ENCODE peak calls at places on chromosomes 1 and 21, in five cellular contexts. H is activated gamma-delta T cell treated with anti-CD3 and anti-CD28 coated beads, Interleukin-2, amount 50 U/mL, for 16 hours; I is Calu3; U is NCI-H2171; Y is Kasumi-1. S is an unnamed sample.

GRCh38 chr1:35637401-35637809 is 3.9 kb downstream of the PSMB2 start:
- DNase-seq in H (no peak), I (no peak), Y (peak; percentile 57), U (no peak), S (peak; percentile 54)

GRCh38 chr1:44786138-44786840 is 1.7 kb downstream of the BEST4 start:
- DNase-seq in I (peak; percentile 76), H (peak; percentile 62), U (no peak), Y (peak; percentile 77), S (no peak)

GRCh38 chr1:215004121-215004837 is 78.3 kb upstream of the KCNK2 start:
- DNase-seq in Y (no peak), U (no peak), H (no peak), I (no peak), S (no peak)

GRCh38 chr21:31335957-31336738 is 7.9 kb downstream of the TIAM1 start:
- DNase-seq in I (no peak), Y (no peak), U (no peak), H (peak; percentile 33), S (peak; percentile 72)

GRCh38 chr1:22259581-22260282 is 116.8 kb upstream of the WNT4 start:
- DNase-seq in H (no peak), Y (no peak), I (no peak), U (no peak), S (no peak)

GRCh38 chr1:16215882-16216753 is 3.7 kb upstream of the ARHGEF19 start:
- DNase-seq in U (no peak), Y (no peak), H (peak; percentile 37), I (peak; percentile 55), S (peak; percentile 27)

GRCh38 chr1:117114816-117115215 is 6.7 kb downstream of the TRIM45 start:
- DNase-seq in H (no peak), I (no peak), Y (no peak), U (no peak), S (no peak)

GRCh38 chr21:18170829-18171228 is 73.8 kb upstream of the CHODL start:
- DNase-seq in H (no peak), I (no peak), U (no peak), Y (no peak), S (no peak)

GRCh38 chr1:178686407-178686806 is 38.6 kb upstream of the RALGPS2 start:
- DNase-seq in H (no peak), I (no peak), U (peak; percentile 59), Y (no peak), S (no peak)

GRCh38 chr1:17913326-17914115 is 158.4 kb downstream of the ACTL8 start:
- DNase-seq in I (no peak), U (no peak), H (no peak), Y (no peak), S (no peak)

GRCh38 chr1:168469690-168470089 is 74.1 kb downstream of the XCL2 start:
- DNase-seq in I (peak; percentile 62), U (no peak), H (peak; percentile 14), Y (peak; percentile 96), S (no peak)

GRCh38 chr21:16742116-16742515 is 770.7 kb upstream of the CXADR start:
- DNase-seq in Y (no peak), U (no peak), I (no peak), H (no peak), S (no peak)

GRCh38 chr1:81967957-81968356 is 167.2 kb downstream of the ADGRL2 start:
- DNase-seq in Y (no peak), H (no peak), I (no peak), U (no peak), S (no peak)